ENCODE peak calls at places on chromosomes 3 and 15, in seven cellular contexts. U is CD8-positive, alpha-beta T cell; H is cardiac fibroblast; R is GM12864; S is heart left ventricle; F is GM20000; W is uterus. T is an unnamed sample.

GRCh38 chr3:114093596-114093995 is 37.1 kb downstream of the QTRT2 start:
- DNase-seq in U (no peak), H (peak), R (no peak), S (no peak), F (no peak), W (peak), T (no peak)

GRCh38 chr3:5002174-5002870 is 23.1 kb downstream of the BHLHE40 start:
- DNase-seq in U (peak), H (no peak), R (no peak), S (no peak), F (no peak), W (no peak), T (no peak)

GRCh38 chr3:66527253-66527652 is 26.4 kb upstream of the LRIG1 start:
- DNase-seq in U (no peak), H (no peak), R (no peak), S (no peak), F (no peak), W (no peak), T (no peak)

GRCh38 chr3:152644478-152644877 is 190.5 kb upstream of the P2RY1 start:
- DNase-seq in U (no peak), H (no peak), R (no peak), S (no peak), F (no peak), W (no peak), T (no peak)

GRCh38 chr3:117439812-117440211 is 730.2 kb downstream of the TUSC7 start:
- DNase-seq in U (no peak), H (peak), R (no peak), S (no peak), F (no peak), W (no peak), T (no peak)

GRCh38 chr3:99542771-99543518 is 95.4 kb upstream of the COL8A1 start:
- DNase-seq in U (no peak), H (no peak), R (no peak), S (no peak), F (no peak), W (no peak), T (no peak)

GRCh38 chr15:83595191-83595590 is 58.7 kb upstream of the ADAMTSL3 start:
- DNase-seq in U (no peak), H (no peak), R (no peak), S (no peak), F (no peak), W (no peak), T (no peak)

GRCh38 chr3:4421121-4421520 is 45.9 kb downstream of the SUMF1 start:
- DNase-seq in U (no peak), H (peak), R (no peak), S (no peak), F (peak), W (no peak), T (peak)

GRCh38 chr3:72338942-72339749 is 509.1 kb downstream of the SHQ1 start:
- DNase-seq in U (no peak), H (peak), R (peak), S (no peak), F (no peak), W (peak), T (no peak)

GRCh38 chr3:179710079-179710478 is 57.2 kb downstream of the USP13 start:
- DNase-seq in U (no peak), H (no peak), R (no peak), S (no peak), F (no peak), W (no peak), T (no peak)

GRCh38 chr15:52567886-52568568 is 803 bp downstream of the ARPP19 start:
- DNase-seq in U (no peak), H (peak), R (no peak), S (no peak), F (peak), W (no peak), T (no peak)

GRCh38 chr3:53842436-53843194 is 3.6 kb downstream of the CHDH start:
- DNase-seq in U (no peak), H (peak), R (no peak), S (no peak), F (no peak), W (peak), T (no peak)

GRCh38 chr3:129756871-129757270 is 136.6 kb downstream of the TMCC1 start:
- DNase-seq in U (no peak), H (peak), R (no peak), S (no peak), F (no peak), W (no peak), T (no peak)

GRCh38 chr3:64163755-64164148 is 61.5 kb downstream of the PRICKLE2 start:
- DNase-seq in U (no peak), H (peak), R (no peak), S (no peak), F (peak), W (no peak), T (peak)

GRCh38 chr15:100732359-100733055 is 130.1 kb downstream of the ASB7 start:
- DNase-seq in U (no peak), H (peak), R (no peak), S (no peak), F (no peak), W (peak), T (no peak)

GRCh38 chr3:177195242-177195940 is 1.9 kb downstream of the TBL1XR1 start:
- DNase-seq in U (no peak), H (peak), R (no peak), S (no peak), F (no peak), W (no peak), T (no peak)

GRCh38 chr3:156390846-156391245 is 164.1 kb downstream of the SSR3 start:
- DNase-seq in U (no peak), H (no peak), R (no peak), S (no peak), F (no peak), W (no peak), T (no peak)

GRCh38 chr3:112605285-112605684 is 35.7 kb downstream of the CCDC80 start:
- DNase-seq in U (no peak), H (peak), R (no peak), S (no peak), F (no peak), W (no peak), T (no peak)

GRCh38 chr3:185069023-185069422 is 83.8 kb downstream of the C3orf70 start:
- DNase-seq in U (no peak), H (no peak), R (no peak), S (no peak), F (no peak), W (no peak), T (no peak)

GRCh38 chr15:77059761-77060345 is 11.1 kb downstream of the TSPAN3 start:
- DNase-seq in U (no peak), H (peak), R (peak), S (no peak), F (no peak), W (no peak), T (no peak)

GRCh38 chr15:90838066-90838465 is 30.3 kb upstream of the FURIN start:
- DNase-seq in U (peak), H (no peak), R (no peak), S (no peak), F (no peak), W (no peak), T (no peak)

GRCh38 chr3:128878556-128879124 is 780 bp upstream of the ACAD9 start:
- DNase-seq in U (peak), H (peak), R (no peak), S (no peak), F (peak), W (no peak), T (peak)

GRCh38 chr3:174931473-174931872 is 72.3 kb downstream of the NAALADL2 start:
- DNase-seq in U (no peak), H (no peak), R (no peak), S (no peak), F (no peak), W (no peak), T (no peak)

GRCh38 chr15:84631706-84632272 is 22.3 kb downstream of the WDR73 start:
- DNase-seq in U (no peak), H (peak), R (no peak), S (no peak), F (no peak), W (no peak), T (no peak)

GRCh38 chr3:23921052-23921511 is 4.2 kb downstream of the RPL15 start:
- DNase-seq in U (no peak), H (no peak), R (no peak), S (no peak), F (no peak), W (no peak), T (no peak)

GRCh38 chr15:23038741-23039150 is 623 bp downstream of the TUBGCP5 start:
- DNase-seq in U (no peak), H (peak), R (no peak), S (no peak), F (no peak), W (no peak), T (no peak)

GRCh38 chr15:58203537-58203936 is 65.4 kb downstream of the AQP9 start:
- DNase-seq in U (no peak), H (peak), R (no peak), S (no peak), F (no peak), W (no peak), T (no peak)

GRCh38 chr15:67173786-67174185 is 80.7 kb downstream of the AAGAB start:
- DNase-seq in U (no peak), H (no peak), R (no peak), S (no peak), F (no peak), W (no peak), T (no peak)

GRCh38 chr3:103055021-103055420 is 620.2 kb downstream of the ZPLD1 start:
- DNase-seq in U (no peak), H (no peak), R (no peak), S (no peak), F (no peak), W (no peak), T (no peak)

GRCh38 chr3:8584661-8585060 is 59.9 kb downstream of the SSUH2 start:
- DNase-seq in U (no peak), H (no peak), R (no peak), S (no peak), F (no peak), W (no peak), T (no peak)

GRCh38 chr3:124230432-124230831 is 238.5 kb upstream of the ROPN1 start:
- DNase-seq in U (no peak), H (no peak), R (no peak), S (no peak), F (no peak), W (no peak), T (no peak)

GRCh38 chr3:65914032-65914739 is 124.5 kb downstream of the MAGI1 start:
- DNase-seq in U (no peak), H (peak), R (no peak), S (no peak), F (no peak), W (no peak), T (no peak)

GRCh38 chr3:132180337-132180791 is 136.8 kb upstream of the ACP3 start:
- DNase-seq in U (no peak), H (peak), R (peak), S (no peak), F (peak), W (no peak), T (peak)

DNA sequence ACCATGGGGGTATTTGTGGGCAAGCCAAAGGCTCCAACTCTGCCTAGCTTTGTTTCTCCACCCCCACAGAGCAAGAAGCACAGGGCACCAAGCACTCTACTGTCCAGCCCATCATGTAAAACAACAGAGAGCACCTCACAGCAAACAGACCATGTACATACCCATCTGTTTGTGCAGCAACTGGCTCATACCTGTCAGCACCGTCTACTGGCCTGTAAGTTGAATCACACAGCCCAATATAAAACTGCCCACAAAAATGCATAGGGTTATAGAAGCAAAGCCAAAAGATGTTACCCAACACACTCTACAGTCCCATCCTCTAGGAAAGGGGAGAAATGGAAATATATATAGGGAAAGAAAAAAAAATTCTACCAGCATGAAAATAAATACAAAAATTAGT is 139.7 kb upstream of the CPNE4 start:
- DNase-seq in U (no peak), H (no peak), R (no peak), S (no peak), F (no peak), W (no peak), T (no peak)
- TF ChIP-seq CTCF in U (no peak), H (no peak), R (no peak), S (no peak), F (no peak), W (no peak), T (no peak)

GRCh38 chr15:72838311-72838731 is 54.8 kb upstream of the ADPGK start:
- DNase-seq in U (no peak), H (peak), R (no peak), S (no peak), F (no peak), W (peak), T (no peak)

GRCh38 chr15:72836676-72837325 is 53.2 kb upstream of the ADPGK start:
- DNase-seq in U (no peak), H (no peak), R (no peak), S (no peak), F (no peak), W (no peak), T (no peak)

GRCh38 chr15:72835289-72835890 is 51.8 kb upstream of the ADPGK start:
- DNase-seq in U (no peak), H (peak), R (no peak), S (no peak), F (no peak), W (no peak), T (no peak)
- TF ChIP-seq CTCF in U (no peak), H (peak), R (peak), S (no peak), F (no peak), W (no peak), T (no peak)

DNA sequence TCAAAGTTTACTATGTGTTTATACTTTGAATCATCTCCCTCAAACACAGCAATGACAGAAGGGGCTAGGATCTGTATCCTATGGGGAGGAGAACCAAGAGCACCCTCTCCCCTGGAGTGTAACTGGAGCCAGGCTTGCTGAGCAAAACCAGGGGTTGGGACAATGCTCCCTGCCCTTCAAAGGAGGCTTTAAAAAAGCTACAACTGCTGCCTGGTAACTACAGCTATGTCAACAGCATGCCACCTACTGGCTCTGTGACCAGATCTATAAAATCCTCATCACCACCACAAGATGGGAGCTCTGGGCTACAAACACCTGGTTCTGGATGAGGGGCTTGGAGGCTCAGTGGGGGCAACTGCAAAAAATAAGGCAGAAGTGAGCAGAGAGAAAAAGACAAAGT is 61.9 kb downstream of the ANO10 start:
- DNase-seq in U (no peak), H (no peak), R (no peak), S (no peak), F (no peak), W (no peak), T (no peak)
- TF ChIP-seq CTCF in U (no peak), H (no peak), R (no peak), S (no peak), F (no peak), W (no peak), T (no peak)

DNA sequence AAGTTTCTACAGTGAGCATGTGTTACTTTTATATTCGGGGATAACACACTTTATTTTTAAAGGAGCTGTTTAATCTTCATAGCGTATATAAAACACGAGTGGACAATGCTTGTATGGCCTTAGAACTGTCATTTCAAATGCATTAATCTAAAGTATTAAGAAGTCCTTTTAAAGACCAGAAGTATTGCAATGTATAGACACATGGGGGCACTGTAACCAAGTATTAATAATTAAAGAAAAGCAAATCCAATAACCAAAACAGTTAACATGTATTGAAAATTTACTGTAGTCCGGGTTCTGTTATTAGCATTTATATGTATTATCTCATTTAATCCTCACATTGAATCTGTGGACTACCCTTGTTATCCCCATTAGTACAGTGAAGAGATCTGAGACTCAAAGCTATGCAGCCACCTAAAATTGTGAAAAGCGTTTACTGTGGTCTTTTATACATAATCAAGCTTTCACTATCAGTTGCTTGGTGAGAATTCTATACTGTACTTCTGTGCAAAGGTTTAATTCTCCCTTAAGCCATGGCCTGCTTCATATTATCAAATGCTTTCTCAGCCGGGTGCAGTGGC is 10.1 kb downstream of the ARL14 start:
- DNase-seq in U (no peak), H (peak), R (no peak), S (no peak), F (peak), W (no peak), T (peak)
- TF ChIP-seq CTCF in U (peak), H (peak), R (peak), S (peak), F (peak), W (no peak), T (peak)

DNA sequence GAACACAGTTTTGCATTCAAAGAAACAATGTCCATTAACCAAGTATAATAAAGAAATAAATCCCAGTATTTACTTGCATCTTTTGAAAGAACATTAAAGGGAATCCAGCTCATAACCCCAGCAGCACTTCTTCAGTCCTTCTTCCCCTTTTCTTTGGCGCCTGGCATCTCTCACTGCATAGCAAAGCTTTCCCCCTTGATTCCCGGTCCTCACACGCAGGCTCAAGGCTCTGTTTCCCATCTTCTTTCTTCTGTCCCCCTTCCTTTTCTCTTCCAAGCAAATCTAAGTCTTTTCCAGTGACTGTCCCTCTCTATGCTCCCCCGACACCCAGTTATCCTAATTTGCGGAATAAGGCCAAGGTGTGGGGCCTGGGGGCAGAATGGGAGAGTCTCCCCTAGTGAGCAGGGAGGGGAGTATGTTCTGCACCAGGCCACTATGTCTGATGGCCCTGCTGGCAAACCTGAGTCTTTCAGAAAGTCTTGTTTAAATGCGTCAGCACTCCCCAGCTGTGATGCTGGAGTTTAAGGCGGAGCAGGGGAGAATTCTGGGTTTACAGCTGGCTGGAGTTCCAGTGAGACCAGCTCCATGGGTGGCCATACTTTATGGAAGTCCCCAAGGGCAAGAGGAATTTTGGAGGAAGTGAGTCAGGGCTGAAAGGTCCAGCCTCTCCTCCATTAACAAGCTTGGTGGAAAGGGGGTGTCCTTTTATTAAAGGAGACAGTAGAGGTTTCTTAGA is 42.1 kb downstream of the GOLGA6A start:
- DNase-seq in U (no peak), H (peak), R (no peak), S (no peak), F (no peak), W (peak), T (no peak)
- TF ChIP-seq CTCF in U (no peak), H (peak), R (no peak), S (no peak), F (no peak), W (no peak), T (no peak)

GRCh38 chr15:66016199-66016598 is 146.9 kb downstream of the RAB11A start:
- DNase-seq in U (no peak), H (no peak), R (no peak), S (no peak), F (no peak), W (no peak), T (no peak)
- TF ChIP-seq CTCF in U (no peak), H (no peak), R (no peak), S (no peak), F (no peak), W (no peak), T (no peak)

GRCh38 chr3:136734382-136735070 is 17.7 kb downstream of the STAG1 start:
- DNase-seq in U (no peak), H (no peak), R (no peak), S (no peak), F (no peak), W (no peak), T (peak)
- TF ChIP-seq CTCF in U (peak), H (no peak), R (no peak), S (no peak), F (no peak), W (no peak), T (no peak)

GRCh38 chr15:61195116-61196002 is 33.7 kb downstream of the RORA start:
- DNase-seq in U (no peak), H (peak), R (peak), S (no peak), F (peak), W (no peak), T (peak)
- TF ChIP-seq CTCF in U (peak), H (peak), R (peak), S (peak), F (peak), W (peak), T (peak)

GRCh38 chr3:107272885-107273284 is 104.4 kb upstream of the CCDC54 start:
- DNase-seq in U (no peak), H (no peak), R (no peak), S (no peak), F (no peak), W (no peak), T (no peak)
- TF ChIP-seq CTCF in U (no peak), H (no peak), R (no peak), S (no peak), F (no peak), W (no peak), T (no peak)

GRCh38 chr15:78069630-78070029 is 7.9 kb downstream of the TBC1D2B start:
- DNase-seq in U (no peak), H (no peak), R (no peak), S (no peak), F (no peak), W (no peak), T (no peak)
- TF ChIP-seq CTCF in U (no peak), H (no peak), R (no peak), S (no peak), F (no peak), W (no peak), T (no peak)